ENCODE peak calls at places on chromosome 7, in ten cellular contexts. P is thyroid gland, E is body of pancreas, D is cardiac muscle cell, H is adrenal gland, B is Caco-2, F is heart left ventricle, K is H1, M is right atrium auricular region, X is mammary epithelial cell. I is an unnamed sample.

GRCh38 chr7:31327071-31327470 is 13.5 kb downstream of the NEUROD6 start:
- DNase-seq in F (no peak), M (no peak), X (peak; percentile 75), E (no peak), H (no peak), B (peak; percentile 40), D (no peak), K (no peak), P (no peak), I (no peak)

GRCh38 chr7:6271694-6272371 is 591 bp downstream of the CYTH3 start:
- DNase-seq in F (peak; percentile 59), K (peak; percentile 66), E (peak; percentile 25), P (peak; percentile 53), M (no peak), H (peak; percentile 56), X (no peak), D (peak; percentile 35), B (no peak), I (peak; percentile 46)

GRCh38 chr7:158356454-158356853 is 231.2 kb downstream of the PTPRN2 start:
- DNase-seq in H (peak; percentile 13), K (peak; percentile 20), P (no peak), B (no peak), E (no peak), F (no peak), M (peak; percentile 38), X (no peak), D (no peak), I (no peak)

GRCh38 chr7:13117103-13117502 is 429.7 kb downstream of the ARL4A start:
- DNase-seq in B (peak; percentile 19), F (no peak), K (no peak), M (no peak), P (no peak), E (no peak), H (no peak), X (no peak), D (no peak), I (no peak)

GRCh38 chr7:80537091-80537490 is 25.2 kb upstream of the GNAT3 start:
- DNase-seq in X (no peak), M (no peak), D (no peak), K (no peak), H (no peak), F (no peak), E (no peak), B (no peak), P (no peak), I (no peak)

GRCh38 chr7:36806897-36807296 is 82.6 kb upstream of the AOAH start:
- DNase-seq in B (no peak), K (no peak), P (no peak), H (no peak), F (no peak), X (no peak), M (no peak), E (no peak), D (no peak), I (no peak)

GRCh38 chr7:110592557-110592956 is 498.4 kb upstream of the LRRN3 start:
- DNase-seq in F (no peak), H (no peak), D (no peak), E (no peak), K (no peak), P (no peak), X (no peak), M (no peak), B (no peak), I (no peak)

GRCh38 chr7:137862358-137862757 is 15.6 kb upstream of the DGKI start:
- DNase-seq in E (no peak), D (no peak), M (no peak), F (no peak), B (no peak), H (no peak), X (no peak), P (no peak), K (no peak), I (no peak)

GRCh38 chr7:41762641-41763040 is 59.8 kb upstream of the INHBA start:
- DNase-seq in F (no peak), H (no peak), M (no peak), P (no peak), B (no peak), D (no peak), K (no peak), E (no peak), X (no peak), I (no peak)

DNA sequence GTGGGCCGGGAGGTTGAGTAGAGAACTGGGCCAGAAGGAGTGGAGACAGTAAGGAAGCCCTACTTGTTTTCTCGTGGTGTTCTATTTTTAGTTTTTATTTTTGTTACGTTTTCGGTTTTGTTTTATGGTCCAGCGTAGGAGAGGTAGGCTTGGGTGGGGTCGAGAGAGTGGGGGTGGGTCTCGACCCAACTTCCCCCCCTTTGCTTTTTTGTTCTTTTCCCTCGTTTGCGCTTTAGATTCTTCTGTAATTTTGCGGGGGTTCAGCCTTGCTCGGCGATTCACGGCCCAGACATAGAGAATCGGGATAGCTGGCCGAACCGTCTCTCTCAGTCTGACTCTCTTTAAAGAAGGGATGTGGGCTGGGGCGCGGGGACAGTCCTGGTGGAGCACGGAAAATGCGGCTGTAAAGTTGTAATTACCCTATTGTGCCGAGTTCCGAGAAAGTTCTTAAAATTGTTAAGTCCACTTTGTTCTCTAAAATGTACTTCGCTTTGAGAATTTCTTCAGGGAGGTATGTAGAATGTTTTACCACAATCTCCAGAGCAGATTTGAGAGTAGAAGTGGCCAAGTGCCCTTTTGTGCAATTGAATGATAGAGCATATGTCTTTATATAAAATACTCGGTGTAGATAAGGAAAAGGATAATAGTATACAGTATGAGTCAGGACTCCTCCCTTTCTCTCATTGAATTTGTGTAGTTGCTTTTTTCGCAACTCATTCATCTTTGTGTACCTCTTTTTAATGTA is 816 bp downstream of the DMTF1 start:
- DNase-seq in H (peak; percentile 64), E (peak; percentile 32), F (peak; percentile 37), X (peak; percentile 39), K (peak; percentile 49), D (peak; percentile 42), M (no peak), B (peak; percentile 39), P (peak; percentile 28), I (peak; percentile 25)
- TF ChIP-seq CTCF in H (no peak), E (no peak), F (no peak), X (no peak), K (no peak), D (no peak), M (no peak), B (no peak), P (no peak), I (no peak)

GRCh38 chr7:123724725-123725381 is 23.9 kb downstream of the WASL start:
- DNase-seq in X (no peak), M (no peak), B (no peak), E (no peak), D (no peak), P (no peak), F (no peak), H (no peak), K (no peak), I (no peak)
- H3K4me1 ChIP-seq in X (peaks cover 14% of the 10 kb centered on the region), M (no peaks in the 10 kb centered on the region), B (peaks cover 34% of the 10 kb centered on the region), E (peaks cover 83% of the 10 kb centered on the region), D (peaks cover 22% of the 10 kb centered on the region), P (peaks cover 35% of the 10 kb centered on the region), F (peaks cover 4% of the 10 kb centered on the region), H (peaks cover 57% of the 10 kb centered on the region), K (peaks cover 8% of the 10 kb centered on the region), I (peaks cover 54% of the 10 kb centered on the region)

GRCh38 chr7:134374291-134374690 is 57.6 kb upstream of the SLC35B4 start:
- DNase-seq in F (no peak), D (no peak), E (peak; percentile 39), P (no peak), B (peak; percentile 7), K (no peak), H (no peak), M (no peak), X (no peak), I (no peak)
- H3K27me3 ChIP-seq in F (peaks cover 4% of the 10 kb centered on the region), D (no peaks in the 10 kb centered on the region), E (no peaks in the 10 kb centered on the region), P (no peaks in the 10 kb centered on the region), B (no peaks in the 10 kb centered on the region), K (no peaks in the 10 kb centered on the region), H (no peaks in the 10 kb centered on the region), M (no peaks in the 10 kb centered on the region), X (no peaks in the 10 kb centered on the region), I (no peaks in the 10 kb centered on the region)

GRCh38 chr7:129556607-129557120 is 54.3 kb downstream of the SMKR1 start:
- DNase-seq in D (no peak), X (no peak), P (no peak), F (no peak), B (no peak), K (no peak), H (no peak), E (no peak), M (no peak), I (no peak)

GRCh38 chr7:129553861-129554530 is 51.7 kb downstream of the SMKR1 start:
- DNase-seq in E (peak; percentile 5), D (no peak), M (no peak), H (peak; percentile 53), X (no peak), B (no peak), K (no peak), F (no peak), P (no peak), I (no peak)

DNA sequence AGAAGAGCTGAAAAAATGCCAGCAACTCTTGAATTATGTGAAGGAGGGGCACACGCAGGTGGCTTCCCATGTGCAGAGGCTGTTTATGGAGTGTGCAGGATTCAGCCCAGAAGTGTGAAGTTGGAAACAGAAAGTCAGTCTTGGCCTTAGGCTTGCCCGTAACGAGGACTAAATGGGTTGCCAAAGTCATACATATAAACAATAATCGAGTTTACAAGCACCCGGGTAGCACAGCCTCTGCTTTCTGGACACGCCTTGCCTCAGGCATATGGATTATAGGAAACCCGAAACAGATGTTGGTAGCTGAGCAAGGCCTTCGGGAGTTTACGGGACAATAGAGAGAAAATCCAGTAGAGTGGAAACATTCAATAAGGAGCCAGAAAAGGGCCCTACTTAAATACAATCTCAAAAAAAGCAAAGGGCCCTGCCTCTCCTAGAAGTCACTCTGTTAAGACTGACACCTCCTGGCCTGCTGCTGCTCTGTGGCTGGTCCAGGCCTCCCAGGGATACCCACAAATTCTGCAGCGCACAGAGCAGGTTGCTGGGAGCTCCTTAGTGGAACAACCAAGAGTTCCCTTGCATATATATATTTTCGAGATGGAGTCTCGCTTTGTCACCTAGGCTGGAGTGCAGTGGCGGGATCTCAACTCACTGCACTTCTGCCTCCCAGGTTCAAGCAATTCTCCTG is 48.5 kb downstream of the SMKR1 start:
- DNase-seq in H (no peak), P (peak; percentile 9), M (no peak), E (no peak), X (no peak), D (no peak), K (no peak), F (no peak), B (no peak), I (no peak)
- TF ChIP-seq CTCF in H (no peak), P (no peak), M (no peak), E (no peak), X (no peak), D (no peak), K (no peak), F (no peak), B (no peak), I (no peak)

GRCh38 chr7:92727755-92728154 is 108.6 kb downstream of the CDK6 start:
- DNase-seq in H (no peak), F (no peak), B (no peak), M (no peak), K (no peak), E (no peak), X (no peak), P (no peak), D (no peak), I (no peak)
- H3K4me1 ChIP-seq in H (peaks cover 30% of the 10 kb centered on the region), F (no peaks in the 10 kb centered on the region), B (no peaks in the 10 kb centered on the region), M (no peaks in the 10 kb centered on the region), K (peaks cover 10% of the 10 kb centered on the region), E (peaks cover 4% of the 10 kb centered on the region), X (peaks cover 19% of the 10 kb centered on the region), P (peaks cover 5% of the 10 kb centered on the region), D (no peaks in the 10 kb centered on the region), I (peaks cover 57% of the 10 kb centered on the region)

I was measured in heart right ventricle.